ENCODE peak calls at places on chromosomes 3 and 15, in four cellular contexts. N, Y, C and D are unnamed samples.

GRCh38 chr3:57948782-57949242 is 59.4 kb upstream of the FLNB start:
- DNase-seq in Y (no peak), C (peak), N (no peak), D (no peak)

GRCh38 chr15:70523634-70524033 is 239.7 kb downstream of the UACA start:
- DNase-seq in C (no peak), N (no peak), Y (peak), D (no peak)

GRCh38 chr3:183975981-183976662 is 41.6 kb downstream of the ABCC5 start:
- DNase-seq in Y (no peak), N (no peak), C (no peak), D (no peak)

GRCh38 chr3:146161725-146162047 is 702 bp upstream of the PLOD2 start:
- DNase-seq in Y (peak), C (peak), N (no peak), D (peak)

GRCh38 chr3:32310918-32311839 is 72.7 kb downstream of the CMTM8 start:
- DNase-seq in N (no peak), C (no peak), Y (no peak), D (no peak)

GRCh38 chr15:69456208-69457166 is 3.9 kb downstream of the RPLP1 start:
- DNase-seq in N (no peak), Y (no peak), C (no peak), D (no peak)

GRCh38 chr3:150577854-150578253 is 25.3 kb upstream of the SELENOT start:
- DNase-seq in C (no peak), N (no peak), Y (no peak), D (no peak)

GRCh38 chr3:29026301-29026700 is 254.6 kb upstream of the RBMS3 start:
- DNase-seq in N (no peak), Y (no peak), C (no peak), D (no peak)

GRCh38 chr3:20924646-20925395 is 738.8 kb upstream of the SGO1 start:
- DNase-seq in Y (no peak), C (no peak), N (no peak), D (no peak)

GRCh38 chr3:64765951-64766350 is 78.2 kb upstream of the ADAMTS9 start:
- DNase-seq in N (no peak), Y (no peak), C (no peak), D (no peak)

GRCh38 chr3:143495527-143495926 is 352.7 kb downstream of the SLC9A9 start:
- DNase-seq in N (no peak), Y (no peak), C (no peak), D (no peak)

GRCh38 chr3:47747558-47747957 is 34.1 kb downstream of the SMARCC1 start:
- DNase-seq in Y (peak), C (no peak), N (no peak), D (no peak)

GRCh38 chr3:61768284-61769012 is 207.1 kb downstream of the PTPRG start:
- DNase-seq in N (no peak), C (no peak), Y (no peak), D (no peak)

GRCh38 chr3:178479860-178480259 is 56.4 kb upstream of the KCNMB2 start:
- DNase-seq in C (no peak), N (no peak), Y (no peak), D (no peak)

GRCh38 chr3:57164217-57164605 is 942 bp downstream of the IL17RD start:
- DNase-seq in C (peak), N (no peak), Y (peak), D (peak)

GRCh38 chr3:167110906-167111305 is 269.2 kb downstream of the ZBBX start:
- DNase-seq in C (no peak), Y (no peak), N (no peak), D (no peak)

GRCh38 chr3:74905478-74905877 is 291.0 kb upstream of the CNTN3 start:
- DNase-seq in Y (no peak), C (no peak), N (no peak), D (no peak)

GRCh38 chr3:124168271-124168670 is 176.3 kb upstream of the ROPN1 start:
- DNase-seq in N (no peak), C (no peak), Y (no peak), D (no peak)

GRCh38 chr15:83092309-83092976 is 15.0 kb upstream of the TM6SF1 start:
- DNase-seq in C (no peak), N (no peak), Y (peak), D (no peak)

GRCh38 chr3:40920041-40920440 is 279.3 kb upstream of the CTNNB1 start:
- DNase-seq in C (no peak), Y (no peak), N (no peak), D (no peak)

GRCh38 chr15:98580577-98580976 is 67.8 kb upstream of the IGF1R start:
- DNase-seq in Y (no peak), C (no peak), N (no peak), D (no peak)

GRCh38 chr15:77611767-77612166 is 20.9 kb downstream of the LINGO1 start:
- DNase-seq in Y (no peak), C (no peak), N (no peak), D (no peak)

GRCh38 chr3:187101184-187102072 is 37.9 kb downstream of the RPL39L start:
- DNase-seq in N (no peak), C (peak), Y (peak), D (no peak)

GRCh38 chr3:16741103-16741758 is 136.0 kb upstream of the DAZL start:
- DNase-seq in N (no peak), Y (no peak), C (no peak), D (no peak)

GRCh38 chr15:71732636-71733035 is 77.7 kb upstream of the NR2E3 start:
- DNase-seq in C (no peak), Y (no peak), N (no peak), D (no peak)

GRCh38 chr3:193974147-193974546 is 161.8 kb upstream of the HES1 start:
- DNase-seq in N (no peak), C (no peak), Y (no peak), D (no peak)

GRCh38 chr3:78497692-78498091 is 1270.1 kb downstream of the ROBO1 start:
- DNase-seq in N (no peak), Y (no peak), C (no peak), D (no peak)

DNA sequence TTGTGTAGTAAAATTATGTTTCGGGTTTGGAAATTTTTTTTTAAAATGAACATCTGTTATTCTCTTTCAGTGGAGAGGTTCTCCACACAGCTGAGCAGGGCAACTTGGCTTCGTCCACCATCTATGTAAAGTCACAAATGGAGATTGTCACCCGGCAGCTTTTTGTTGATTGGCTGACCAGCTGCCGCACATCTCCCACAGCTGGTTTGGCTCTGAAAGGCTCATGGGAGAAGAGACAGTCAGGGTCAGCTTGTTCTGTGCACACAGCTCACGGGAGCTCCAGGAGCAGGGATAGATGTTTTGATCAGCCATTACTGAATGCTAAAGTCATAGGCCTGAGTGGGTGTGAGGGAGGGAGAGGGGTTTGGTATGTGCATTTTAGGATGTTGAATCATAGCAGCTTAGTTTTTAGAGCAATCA is 12.9 kb upstream of the CCDC80 start:
- DNase-seq in N (no peak), C (peak), Y (no peak), D (no peak)
- TF ChIP-seq POLR2A in N (no peak), C (no peak), Y (no peak), D (no peak)

GRCh38 chr3:169146866-169147245 is 516.7 kb downstream of the MECOM start:
- DNase-seq in Y (no peak), C (no peak), N (no peak), D (no peak)

GRCh38 chr3:169147246-169148008 is 516.1 kb downstream of the MECOM start:
- DNase-seq in N (no peak), C (no peak), Y (peak), D (peak)

GRCh38 chr3:169144691-169145090 is 518.8 kb downstream of the MECOM start:
- DNase-seq in N (no peak), C (no peak), Y (no peak), D (no peak)

GRCh38 chr3:169145551-169145950 is 518.0 kb downstream of the MECOM start:
- DNase-seq in N (no peak), C (no peak), Y (no peak), D (no peak)

GRCh38 chr3:169146112-169146665 is 517.3 kb downstream of the MECOM start:
- DNase-seq in Y (peak), C (no peak), N (no peak), D (peak)
- TF ChIP-seq POLR2A in Y (no peak), C (no peak), N (no peak), D (peak)

DNA sequence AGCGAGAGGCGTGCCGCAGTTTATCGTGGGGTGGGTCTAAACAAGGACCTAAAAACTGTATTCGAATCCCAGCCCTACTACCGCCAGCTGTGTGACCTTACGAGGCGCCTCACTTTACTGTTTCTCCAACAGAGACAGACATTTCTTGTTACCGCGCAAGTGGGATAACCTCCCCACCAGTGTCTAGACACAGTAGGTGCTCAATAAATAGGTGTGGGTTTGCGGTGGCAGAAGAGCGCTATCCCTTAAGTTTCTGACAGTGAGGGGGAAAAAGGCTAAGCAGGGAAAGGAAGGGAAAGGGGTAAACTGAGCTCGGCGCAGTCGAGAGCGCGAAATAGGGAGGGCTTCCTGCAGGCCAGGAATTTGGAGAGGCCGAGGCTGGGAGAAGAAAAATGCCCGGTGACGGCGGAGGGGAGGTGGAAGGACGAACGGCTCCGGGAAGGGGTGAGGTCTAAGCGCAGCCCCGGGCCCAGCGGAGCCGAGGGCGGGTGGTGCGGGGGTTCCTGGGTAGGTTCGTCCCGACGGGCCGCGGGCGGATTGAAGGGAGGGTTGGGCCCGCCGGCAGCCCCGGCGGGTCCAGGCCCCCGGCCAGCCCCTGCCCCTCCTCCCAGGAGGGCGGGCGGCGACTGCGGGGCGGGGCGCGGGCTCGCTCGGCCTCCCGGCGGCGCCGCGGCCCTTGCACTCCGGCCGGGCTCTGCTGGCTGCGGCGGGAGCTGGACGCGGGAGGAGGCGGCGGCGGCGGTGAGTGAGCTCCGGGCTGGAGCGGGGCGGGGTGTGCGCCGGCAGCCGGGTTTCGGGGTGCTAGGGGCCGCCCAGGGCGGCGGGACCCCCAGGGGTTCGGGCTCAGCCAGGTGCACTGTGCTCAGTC is at the start of gene CGNL1:
- DNase-seq in C (peak), Y (peak), N (no peak), D (peak)
- TF ChIP-seq POLR2A in C (peak), Y (no peak), N (no peak), D (peak)

GRCh38 chr3:170909129-170909903 is 879 bp upstream of the EIF5A2 start:
- DNase-seq in C (peak), N (no peak), Y (no peak), D (no peak)

GRCh38 chr3:170911051-170911450 is 2.6 kb upstream of the EIF5A2 start:
- DNase-seq in Y (no peak), C (no peak), N (no peak), D (no peak)

GRCh38 chr3:170910542-170910941 is 2.1 kb upstream of the EIF5A2 start:
- DNase-seq in Y (no peak), N (no peak), C (no peak), D (no peak)

GRCh38 chr3:170907519-170908234 is 760 bp downstream of the EIF5A2 start:
- DNase-seq in Y (no peak), C (peak), N (peak), D (no peak)

DNA sequence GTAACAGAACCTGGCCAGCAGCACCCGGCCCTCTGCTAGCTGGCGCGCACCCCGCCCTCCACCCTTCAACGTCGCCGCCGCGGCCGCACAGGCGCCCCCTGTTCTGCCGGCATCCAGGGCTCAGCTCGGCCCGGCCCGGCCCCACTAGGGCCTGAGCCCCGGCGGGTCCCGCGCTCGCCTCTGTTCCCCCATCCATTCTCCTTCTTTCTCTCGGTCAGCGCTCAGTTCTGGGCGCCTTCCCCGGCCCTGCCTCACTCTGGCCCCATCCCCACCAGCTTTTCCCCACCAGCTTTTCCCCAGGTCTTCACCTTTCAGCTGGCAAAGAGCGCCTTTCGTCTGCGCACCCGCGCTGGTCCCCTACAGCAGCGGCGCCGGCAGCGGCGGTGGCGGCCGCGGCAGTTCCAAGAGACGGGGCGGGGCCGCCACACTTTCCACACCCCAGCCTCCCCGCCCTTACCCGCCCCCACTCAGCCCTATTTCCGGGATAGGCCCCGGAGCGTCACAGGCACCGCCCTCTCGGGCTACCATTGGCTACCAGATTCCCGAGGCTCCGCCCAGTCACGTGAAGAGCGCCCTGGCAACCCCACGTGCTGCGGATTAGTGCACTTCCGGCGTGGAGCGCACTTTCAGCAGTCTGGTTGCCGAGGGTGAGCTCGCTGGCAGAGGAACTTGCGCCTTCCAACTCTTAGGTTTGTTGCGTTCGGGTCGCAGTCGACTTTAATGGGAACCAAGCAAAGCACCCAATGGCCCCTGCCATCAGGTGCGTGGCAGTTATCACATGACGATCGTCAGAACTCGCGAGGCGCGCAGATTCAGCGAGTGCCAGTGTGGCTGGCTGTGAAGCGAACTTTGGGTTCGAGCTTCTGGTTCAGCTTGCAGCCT is at the start of gene EIF5A2:
- DNase-seq in C (peak), N (peak), Y (peak), D (peak)
- TF ChIP-seq POLR2A in C (peak), N (no peak), Y (no peak), D (peak)